ENCODE peak calls at places on chromosomes 7 and 10, in seven cellular contexts. L, Y, G, F, U, E and Z are unnamed samples.

GRCh38 chr10:96719205-96719604 is 1.1 kb downstream of the PIK3AP1 start:
- DNase-seq in L (no peak), E (no peak), U (no peak), G (no peak), F (no peak), Y (no peak), Z (no peak)

GRCh38 chr10:128641998-128642397 is 515.8 kb upstream of the MKI67 start:
- DNase-seq in F (no peak), L (no peak), G (no peak), E (no peak), U (no peak), Y (no peak), Z (no peak)

GRCh38 chr7:141664450-141664849 is 37.5 kb downstream of the DENND11 start:
- DNase-seq in Y (peak), G (no peak), U (no peak), F (peak), E (no peak), L (no peak), Z (no peak)

GRCh38 chr7:133504825-133505224 is 251.9 kb downstream of the EXOC4 start:
- DNase-seq in E (no peak), L (no peak), U (no peak), G (no peak), Y (no peak), F (no peak), Z (no peak)

GRCh38 chr7:45292481-45292880 is 134.9 kb downstream of the RAMP3 start:
- DNase-seq in F (no peak), U (no peak), L (no peak), Y (no peak), G (no peak), E (no peak), Z (no peak)

GRCh38 chr10:132371641-132372081 is 25.3 kb upstream of the PWWP2B start:
- DNase-seq in L (no peak), G (no peak), E (no peak), F (no peak), U (no peak), Y (no peak), Z (peak)

GRCh38 chr7:124754576-124755264 is 10.9 kb downstream of the GPR37 start:
- DNase-seq in F (no peak), Y (no peak), L (no peak), G (no peak), E (no peak), U (no peak), Z (no peak)

GRCh38 chr7:55242613-55243012 is 122.5 kb upstream of the LANCL2 start:
- DNase-seq in U (no peak), L (no peak), F (no peak), Y (no peak), E (no peak), G (no peak), Z (no peak)

GRCh38 chr7:85030893-85031292 is 156.0 kb downstream of the SEMA3D start:
- DNase-seq in Y (no peak), G (no peak), L (no peak), F (no peak), U (no peak), E (peak), Z (no peak)

GRCh38 chr10:131657318-131657984 is 243.4 kb upstream of the PPP2R2D start:
- DNase-seq in L (peak), F (peak), G (no peak), E (no peak), U (no peak), Y (no peak), Z (peak)

GRCh38 chr7:48130658-48131108 is 40.6 kb upstream of the ABCA13 start:
- DNase-seq in U (no peak), F (no peak), E (no peak), G (no peak), Y (no peak), L (no peak), Z (no peak)

GRCh38 chr7:30087371-30087770 is 47.4 kb upstream of the MTURN start:
- DNase-seq in U (no peak), L (no peak), F (no peak), Y (no peak), E (no peak), G (no peak), Z (no peak)

GRCh38 chr10:6229290-6229689 is 26.6 kb downstream of the PFKFB3 start:
- DNase-seq in F (no peak), E (no peak), L (no peak), Y (no peak), G (no peak), U (no peak), Z (no peak)

GRCh38 chr10:132632851-132633684 is 95.5 kb downstream of the INPP5A start:
- DNase-seq in E (no peak), U (no peak), F (no peak), L (peak), Y (no peak), G (no peak), Z (peak)

GRCh38 chr7:33425385-33425784 is 296.0 kb downstream of the BBS9 start:
- DNase-seq in F (no peak), U (no peak), L (no peak), Y (no peak), E (no peak), G (no peak), Z (no peak)

GRCh38 chr7:38274493-38274892 is 1.1 kb upstream of the TARP start:
- DNase-seq in U (no peak), L (no peak), Y (no peak), G (no peak), F (no peak), E (no peak), Z (no peak)

GRCh38 chr10:25018703-25019102 is 2.3 kb downstream of the THNSL1 start:
- DNase-seq in Y (no peak), G (no peak), L (no peak), U (no peak), E (no peak), F (no peak), Z (no peak)

GRCh38 chr7:154767194-154767593 is 235.7 kb downstream of the PAXIP1 start:
- DNase-seq in Y (no peak), L (no peak), E (no peak), F (no peak), G (no peak), U (no peak), Z (no peak)

GRCh38 chr7:101676956-101677355 is 47.9 kb upstream of the MYL10 start:
- DNase-seq in G (no peak), E (no peak), F (no peak), U (no peak), Y (no peak), L (no peak), Z (no peak)

GRCh38 chr7:93921607-93922446 is at the start of gene GNG11:
- DNase-seq in E (peak), G (peak), Y (peak), U (peak), L (peak), F (peak), Z (peak)

GRCh38 chr10:10609379-10609955 is 408.2 kb upstream of the CELF2 start:
- DNase-seq in Y (no peak), E (no peak), F (no peak), L (no peak), U (no peak), G (no peak), Z (no peak)

GRCh38 chr10:89478085-89478738 is 57.2 kb downstream of the SLC16A12 start:
- DNase-seq in Y (no peak), G (no peak), F (no peak), E (peak), U (no peak), L (no peak), Z (no peak)

GRCh38 chr7:12494354-12495024 is 76.0 kb upstream of the SCIN start:
- DNase-seq in F (no peak), E (no peak), Y (no peak), L (no peak), G (no peak), U (no peak), Z (no peak)

GRCh38 chr10:103679096-103679790 is 176.1 kb downstream of the SH3PXD2A start:
- DNase-seq in G (no peak), L (no peak), Y (peak), E (no peak), F (no peak), U (no peak), Z (no peak)

GRCh38 chr7:102044984-102045673 is 227.7 kb downstream of the CUX1 start:
- DNase-seq in Y (no peak), E (no peak), G (peak), L (peak), U (peak), F (peak), Z (no peak)

GRCh38 chr7:155198901-155199845 is 98.5 kb upstream of the INSIG1 start:
- DNase-seq in E (peak), Y (no peak), F (no peak), L (no peak), U (no peak), G (no peak), Z (no peak)

GRCh38 chr7:15305002-15305600 is 256.7 kb downstream of the AGMO start:
- DNase-seq in U (peak), F (peak), G (no peak), Y (peak), L (peak), E (peak), Z (no peak)

GRCh38 chr7:74412061-74412460 is 41.6 kb upstream of the GTF2IRD1 start:
- DNase-seq in U (no peak), F (no peak), L (no peak), E (no peak), G (no peak), Y (no peak), Z (no peak)

GRCh38 chr10:95387383-95387782 is 96.6 kb upstream of the PDLIM1 start:
- DNase-seq in F (no peak), Y (no peak), L (no peak), E (no peak), G (no peak), U (no peak), Z (no peak)

GRCh38 chr7:30987936-30988335 is 24.2 kb downstream of the GHRHR start:
- DNase-seq in F (no peak), L (no peak), G (no peak), E (no peak), U (no peak), Y (no peak), Z (no peak)

GRCh38 chr7:158802535-158803199 is 26.6 kb downstream of the ESYT2 start:
- DNase-seq in L (no peak), U (no peak), G (no peak), Y (no peak), F (no peak), E (peak), Z (no peak)

GRCh38 chr7:115924398-115924797 is 106.2 kb downstream of the TFEC start:
- DNase-seq in Y (no peak), U (no peak), F (no peak), L (no peak), G (no peak), E (no peak), Z (no peak)

GRCh38 chr10:101214446-101215396 is 14.5 kb downstream of the LBX1 start:
- DNase-seq in F (peak), U (peak), Y (peak), L (no peak), G (peak), E (peak), Z (no peak)

GRCh38 chr10:69734797-69735468 is 66.8 kb upstream of the COL13A1 start:
- DNase-seq in L (no peak), Y (no peak), E (no peak), G (no peak), U (no peak), F (no peak), Z (no peak)

GRCh38 chr7:149883452-149883861 is 9.7 kb downstream of the ATP6V0E2 start:
- DNase-seq in L (peak), Y (peak), U (no peak), F (peak), G (peak), E (peak), Z (no peak)

GRCh38 chr7:98360221-98361124 is 40.4 kb downstream of the BAIAP2L1 start:
- DNase-seq in L (no peak), Y (peak), F (peak), U (no peak), E (peak), G (peak), Z (peak)
- TF ChIP-seq POLR2A in L (no peak), Y (no peak), F (no peak), U (no peak), E (no peak), G (no peak), Z (no peak)

GRCh38 chr7:128406147-128406985 is 3.4 kb downstream of the IMPDH1 start:
- DNase-seq in L (no peak), G (no peak), F (no peak), E (no peak), Y (no peak), U (no peak), Z (no peak)

GRCh38 chr7:128408709-128409434 is 910 bp downstream of the IMPDH1 start:
- DNase-seq in E (no peak), U (peak), L (peak), F (no peak), Y (no peak), G (no peak), Z (no peak)

GRCh38 chr7:128409435-128410091 is at the start of gene IMPDH1:
- DNase-seq in E (peak), L (peak), U (peak), Y (peak), F (peak), G (peak), Z (peak)

GRCh38 chr7:128406986-128407589 is 2.7 kb downstream of the IMPDH1 start:
- DNase-seq in G (no peak), L (no peak), E (no peak), U (no peak), Y (no peak), F (no peak), Z (no peak)

DNA sequence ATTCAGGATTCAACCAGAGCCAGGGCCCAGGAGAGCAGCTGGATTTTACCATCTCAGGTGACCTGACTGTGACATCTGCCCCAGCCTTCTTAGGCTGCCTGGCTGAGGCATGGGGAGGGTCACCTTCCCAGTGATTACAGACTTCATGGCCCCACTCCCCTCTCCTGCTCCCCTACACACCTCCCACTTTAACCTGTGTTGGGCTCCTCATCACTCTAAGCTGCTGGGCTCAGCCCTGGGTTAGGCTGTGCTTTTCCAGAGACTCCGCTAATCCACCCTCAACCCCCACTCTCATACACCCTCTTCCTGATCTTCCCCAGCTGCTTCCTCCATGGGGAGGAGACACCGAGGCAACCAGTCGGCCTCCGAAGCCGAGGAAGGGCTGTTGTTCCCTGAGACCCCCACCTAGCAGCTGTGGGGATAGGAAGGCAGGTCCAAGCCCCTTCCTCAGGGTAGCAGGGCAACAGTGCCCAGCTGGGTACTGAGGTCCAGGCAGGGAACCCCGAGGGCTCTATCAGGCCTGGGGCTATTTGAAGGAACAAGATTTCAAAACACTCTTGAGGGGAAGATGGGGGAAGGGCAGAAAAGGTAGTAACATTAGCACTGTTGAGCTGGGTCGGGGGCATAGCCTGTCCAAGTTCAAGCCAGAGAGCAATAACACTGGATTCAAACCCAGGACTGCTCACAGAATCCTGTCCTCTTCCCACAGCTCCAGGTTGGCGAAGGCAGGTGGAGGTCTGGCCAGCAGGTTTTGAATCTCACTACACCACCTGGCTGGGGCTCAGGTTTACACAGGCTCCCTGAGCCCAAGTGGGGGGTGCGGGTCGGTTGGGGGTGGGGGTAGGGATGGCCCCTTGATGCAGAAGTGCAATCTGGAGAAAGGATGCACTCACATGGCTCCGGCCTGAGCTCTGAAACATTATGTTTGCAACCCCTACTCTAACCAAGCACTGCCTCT is 1.8 kb downstream of the IMPDH1 start:
- DNase-seq in L (no peak), G (no peak), E (no peak), Y (no peak), F (no peak), U (no peak), Z (no peak)
- H3K4me3 ChIP-seq in L (no peak), G (no peak), E (peak), Y (no peak), F (no peak), U (no peak), Z (peak)

GRCh38 chr7:99390941-99391602 is 16.5 kb downstream of the ARPC1B start:
- DNase-seq in L (no peak), U (no peak), Y (no peak), G (peak), F (no peak), E (no peak), Z (no peak)

GRCh38 chr7:99392046-99392445 is 16.4 kb downstream of the PDAP1 start:
- DNase-seq in L (no peak), Y (peak), F (no peak), E (no peak), U (no peak), G (no peak), Z (no peak)

GRCh38 chr7:99394188-99394502 is 14.3 kb downstream of the PDAP1 start:
- DNase-seq in Y (no peak), L (no peak), F (no peak), U (no peak), E (no peak), G (no peak), Z (no peak)

GRCh38 chr7:99393363-99394187 is 14.8 kb downstream of the PDAP1 start:
- DNase-seq in E (no peak), G (no peak), Y (no peak), F (peak), U (peak), L (peak), Z (no peak)

DNA sequence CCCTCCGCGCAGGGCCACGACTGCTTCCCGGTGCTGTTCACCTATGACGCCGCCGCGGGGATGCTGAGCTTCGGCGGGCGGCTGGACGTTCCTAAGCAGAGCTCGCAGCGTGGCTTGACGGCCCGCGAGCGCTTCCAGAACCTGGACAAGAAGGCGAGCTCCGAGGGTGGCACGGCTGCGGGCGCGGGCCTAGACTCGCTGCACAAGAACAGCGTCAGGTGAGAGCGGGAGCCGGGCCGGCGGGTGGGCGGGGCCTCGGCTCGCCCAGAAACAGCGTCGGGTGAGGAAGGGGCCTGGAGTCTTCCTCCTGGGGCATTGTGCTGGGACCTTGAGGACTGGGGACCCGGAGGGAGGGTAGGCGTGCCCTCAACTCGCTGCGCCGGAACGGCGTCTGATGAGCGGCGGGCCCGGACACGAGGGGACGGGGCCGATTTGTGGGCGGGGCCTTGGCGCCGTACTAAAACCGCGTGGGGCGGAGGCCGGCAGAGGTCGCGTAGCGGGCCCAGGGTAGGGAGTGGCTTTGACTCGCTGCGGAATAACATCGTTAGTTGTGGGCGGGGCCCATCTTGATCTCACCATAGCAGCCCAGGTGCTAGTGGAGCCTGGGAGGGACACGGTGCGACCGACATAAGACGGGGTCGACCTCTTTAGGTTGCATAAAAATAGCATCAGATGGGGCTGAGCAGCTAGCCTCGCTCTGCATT is 15.6 kb downstream of the PDAP1 start:
- DNase-seq in F (peak), L (peak), G (peak), E (no peak), U (peak), Y (peak), Z (peak)
- TF ChIP-seq POLR2A in F (no peak), L (peak), G (no peak), E (no peak), U (no peak), Y (peak), Z (no peak)

DNA sequence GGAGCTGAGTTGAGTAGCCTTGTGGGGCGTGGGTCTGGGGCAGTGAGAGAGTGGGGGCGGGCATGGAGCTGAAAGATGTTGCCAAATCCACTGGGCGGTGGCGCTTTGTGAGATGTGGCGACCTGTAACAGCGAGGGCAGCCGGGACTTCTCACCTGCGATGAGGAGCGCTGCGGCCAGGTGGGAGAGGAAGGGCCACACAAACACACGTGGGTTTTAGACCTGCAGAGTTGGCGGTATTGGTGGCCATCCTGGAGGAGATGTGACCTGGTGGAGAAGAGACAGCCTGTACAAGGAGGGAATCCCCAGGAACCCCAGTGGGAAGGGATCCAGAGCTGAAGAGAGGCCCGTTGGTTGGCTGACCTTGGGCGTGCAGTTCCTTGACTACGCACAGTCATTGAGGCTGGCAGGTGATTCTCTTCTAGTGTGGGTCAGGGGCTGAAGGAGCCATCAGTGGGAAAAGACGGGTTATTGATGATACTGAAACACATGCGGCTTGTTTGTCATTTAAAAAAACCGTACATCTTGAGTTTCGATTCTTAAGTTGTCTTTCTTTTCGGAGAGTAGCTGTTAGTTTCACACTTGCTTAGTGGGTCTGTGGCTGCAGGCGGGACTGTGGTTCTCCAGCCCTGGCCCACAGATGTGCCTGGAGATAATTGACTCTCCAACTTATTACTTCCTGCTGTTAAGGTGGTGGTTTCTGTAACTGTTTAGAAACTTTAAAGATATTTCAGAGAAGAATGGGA is 2.4 kb downstream of the CHST12 start:
- DNase-seq in U (no peak), E (no peak), F (no peak), L (no peak), Y (peak), G (peak), Z (no peak)
- H3K4me3 ChIP-seq in U (no peak), E (no peak), F (peak), L (no peak), Y (no peak), G (no peak), Z (no peak)

GRCh38 chr10:122637371-122637770 is 62.3 kb downstream of the C10orf120 start:
- DNase-seq in F (no peak), U (peak), E (no peak), L (peak), G (no peak), Y (no peak), Z (no peak)
- TF ChIP-seq POLR2A in F (no peak), U (no peak), E (no peak), L (no peak), G (no peak), Y (no peak), Z (no peak)